ENCODE peak calls at places on chromosomes 4 and X, in five cellular contexts. T is astrocyte, U is SK-N-SH, B is psoas muscle, Y is heart right ventricle. O is an unnamed sample. For H3K36me3, the result is how much of the 10 kb centered on the place peaks cover.

GRCh38 chrX:129511689-129512088 is 11.6 kb downstream of the SMARCA1 start:
- DNase-seq in T (no peak), U (no peak), B (no peak), Y (no peak), O (no peak)

GRCh38 chr4:27327421-27328181 is 467.0 kb downstream of the STIM2 start:
- DNase-seq in T (no peak), U (no peak), B (no peak), Y (no peak), O (no peak)

GRCh38 chrX:143663755-143664154 is 27.9 kb upstream of the SLITRK4 start:
- DNase-seq in T (no peak), U (no peak), B (no peak), Y (no peak), O (no peak)

GRCh38 chrX:17459008-17459407 is 84.0 kb downstream of the NHS start:
- DNase-seq in T (peak), U (no peak), B (peak), Y (peak), O (no peak)

GRCh38 chr4:41155194-41155830 is 59.0 kb downstream of the APBB2 start:
- DNase-seq in T (peak), U (no peak), B (no peak), Y (no peak), O (no peak)

GRCh38 chrX:37314526-37314925 is 34.6 kb upstream of the PRRG1 start:
- DNase-seq in T (peak), U (no peak), B (no peak), Y (no peak), O (no peak)

GRCh38 chr4:88613417-88613875 is 21.2 kb downstream of the HERC3 start:
- DNase-seq in T (no peak), U (no peak), B (no peak), Y (no peak), O (no peak)

GRCh38 chr4:153151535-153152452 is 52.4 kb upstream of the TRIM2 start:
- DNase-seq in T (peak), U (peak), B (no peak), Y (peak), O (no peak)

GRCh38 chr4:306551-306961 is 1.3 kb upstream of the ZNF732 start:
- DNase-seq in T (no peak), U (no peak), B (no peak), Y (no peak), O (no peak)

GRCh38 chrX:115565888-115566287 is 4.9 kb downstream of the PLS3 start:
- DNase-seq in T (no peak), U (no peak), B (no peak), Y (no peak), O (no peak)

GRCh38 chrX:30504309-30504708 is 73.3 kb downstream of the TASL start:
- DNase-seq in T (peak), U (peak), B (no peak), Y (no peak), O (no peak)

GRCh38 chrX:13087322-13088154 is 43.1 kb upstream of the FAM9C start:
- DNase-seq in T (peak), U (no peak), B (no peak), Y (no peak), O (no peak)

GRCh38 chr4:25814323-25814722 is 48.5 kb downstream of the SEL1L3 start:
- DNase-seq in T (peak), U (no peak), B (peak), Y (peak), O (peak)

GRCh38 chr4:89253306-89253705 is 54.3 kb downstream of the GPRIN3 start:
- DNase-seq in T (no peak), U (no peak), B (no peak), Y (no peak), O (no peak)

GRCh38 chrX:56569378-56570061 is 6.1 kb downstream of the UBQLN2 start:
- DNase-seq in T (no peak), U (no peak), B (no peak), Y (no peak), O (no peak)

GRCh38 chr4:78612398-78613005 is 60.9 kb downstream of the ANXA3 start:
- DNase-seq in T (no peak), U (peak), B (no peak), Y (peak), O (no peak)

GRCh38 chr4:169791527-169792156 is 33.9 kb upstream of the HPF1 start:
- DNase-seq in T (peak), U (peak), B (no peak), Y (peak), O (peak)

GRCh38 chr4:174365018-174365587 is 81.4 kb downstream of the CEP44 start:
- DNase-seq in T (peak), U (peak), B (no peak), Y (peak), O (no peak)

GRCh38 chrX:119871599-119872395 is at the start of the genes NDUFA1 and RNF113A:
- DNase-seq in T (peak), U (peak), B (peak), Y (peak), O (peak)

GRCh38 chrX:123736333-123736921 is 3.6 kb upstream of the THOC2 start:
- DNase-seq in T (peak), U (peak), B (no peak), Y (no peak), O (no peak)

GRCh38 chr4:83150563-83151330 is 36.2 kb upstream of the PLAC8 start:
- DNase-seq in T (peak), U (no peak), B (no peak), Y (no peak), O (no peak)

GRCh38 chr4:5967783-5968182 is 50.4 kb downstream of the C4orf50 start:
- DNase-seq in T (no peak), U (no peak), B (no peak), Y (no peak), O (no peak)

GRCh38 chr4:188934320-188934975 is 795.2 kb downstream of the TRIML1 start:
- DNase-seq in T (peak), U (no peak), B (no peak), Y (no peak), O (no peak)

GRCh38 chr4:83082777-83083176 is 31.8 kb downstream of the PLAC8 start:
- DNase-seq in T (peak), U (no peak), B (no peak), Y (no peak), O (no peak)

GRCh38 chrX:134013092-134013497 is 27.7 kb upstream of the GPC3 start:
- DNase-seq in T (no peak), U (no peak), B (no peak), Y (no peak), O (no peak)

GRCh38 chr4:53651142-53651720 is 59.9 kb upstream of the LNX1 start:
- DNase-seq in T (peak), U (no peak), B (no peak), Y (peak), O (no peak)

GRCh38 chrX:120457766-120458180 is 11.3 kb downstream of the LAMP2 start:
- DNase-seq in T (peak), U (no peak), B (no peak), Y (no peak), O (no peak)

DNA sequence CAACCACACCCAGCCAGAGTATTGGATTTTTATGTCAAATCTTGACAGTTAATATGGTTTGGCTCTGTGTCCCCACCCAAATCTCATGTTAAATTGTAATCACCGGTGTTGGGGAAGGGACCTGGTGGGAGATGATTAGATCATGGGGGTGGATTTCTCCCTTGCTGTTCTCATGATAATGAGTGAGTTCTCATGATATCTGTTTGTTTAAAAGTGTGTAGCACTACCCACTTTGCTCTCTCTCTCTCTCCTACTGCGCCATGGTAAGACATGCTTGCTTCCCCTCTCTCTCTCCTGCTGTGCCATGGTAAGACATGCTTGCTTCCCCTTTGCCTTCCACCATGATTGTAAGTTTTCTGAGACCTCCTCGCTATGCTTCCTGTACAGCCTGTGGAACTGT is 86.9 kb upstream of the COX18 start:
- DNase-seq in T (no peak), U (no peak), B (no peak), Y (no peak), O (no peak)
- H3K36me3 ChIP-seq in T (under half), U (under half), B (half or more), Y (under half), O (under half)

GRCh38 chrX:46262299-46262698 is 282.9 kb downstream of the ZNF674 start:
- DNase-seq in T (no peak), U (no peak), B (no peak), Y (no peak), O (no peak)
- H3K27ac ChIP-seq in T (no peak), U (no peak), B (no peak), Y (no peak), O (no peak)

GRCh38 chr4:140080883-140081282 is 73.1 kb downstream of the MAML3 start:
- DNase-seq in T (peak), U (no peak), B (no peak), Y (no peak), O (no peak)

GRCh38 chr4:140082399-140082758 is 71.6 kb downstream of the MAML3 start:
- DNase-seq in T (no peak), U (peak), B (no peak), Y (no peak), O (no peak)

GRCh38 chr4:140084426-140084825 is 69.6 kb downstream of the MAML3 start:
- DNase-seq in T (no peak), U (no peak), B (no peak), Y (no peak), O (no peak)

GRCh38 chr4:140083320-140083719 is 70.7 kb downstream of the MAML3 start:
- DNase-seq in T (no peak), U (no peak), B (no peak), Y (no peak), O (no peak)

GRCh38 chr4:140081582-140082398 is 72.2 kb downstream of the MAML3 start:
- DNase-seq in T (no peak), U (no peak), B (no peak), Y (no peak), O (no peak)
- H3K36me3 ChIP-seq in T (under half), U (under half), B (under half), Y (under half), O (under half)

GRCh38 chr4:121923306-121923705 is 28.6 kb downstream of the TRPC3 start:
- DNase-seq in T (no peak), U (no peak), B (no peak), Y (no peak), O (no peak)
- H3K27ac ChIP-seq in T (no peak), U (no peak), B (no peak), Y (no peak), O (no peak)

GRCh38 chrX:2732076-2732475 is 19.8 kb upstream of the XG start:
- DNase-seq in T (no peak), U (no peak), B (no peak), Y (no peak), O (no peak)
- H3K36me3 ChIP-seq in T (under half), U (under half), B (half or more), Y (under half), O (under half)